ENCODE peak calls at places on chromosomes 13 and 19, in six cellular contexts. One of them, this sample, is unnamed.

GRCh38 chr19:56131651-56132050 is 9.4 kb upstream of the ZNF444 start:
- DNase-seq in T-helper 22 cell: no peak
- DNase-seq in amniotic stem cell: no peak
- DNase-seq in heart left ventricle: no peak
- DNase-seq in NCI-H1105 treated with DMSO at 0.1 percent for 48 hours: no peak
- DNase-seq in NCI-H2171: no peak
- DNase-seq in this sample: no peak

GRCh38 chr13:40398060-40398459 is 268.4 kb downstream of the FOXO1 start:
- DNase-seq in T-helper 22 cell: no peak
- DNase-seq in amniotic stem cell: no peak
- DNase-seq in heart left ventricle: no peak
- DNase-seq in NCI-H1105 treated with DMSO at 0.1 percent for 48 hours: no peak
- DNase-seq in NCI-H2171: no peak
- DNase-seq in this sample: no peak

GRCh38 chr19:50449236-50449899 is 16.7 kb downstream of the MYBPC2 start:
- DNase-seq in T-helper 22 cell: no peak
- DNase-seq in amniotic stem cell: no peak
- DNase-seq in heart left ventricle: no peak
- DNase-seq in NCI-H1105 treated with DMSO at 0.1 percent for 48 hours: no peak
- DNase-seq in NCI-H2171: no peak
- DNase-seq in this sample: no peak

GRCh38 chr13:50386527-50387123 is 371.4 kb downstream of the KCNRG start:
- DNase-seq in T-helper 22 cell: no peak
- DNase-seq in amniotic stem cell: no peak
- DNase-seq in heart left ventricle: no peak
- DNase-seq in NCI-H1105 treated with DMSO at 0.1 percent for 48 hours: no peak
- DNase-seq in NCI-H2171: peak
- DNase-seq in this sample: no peak

GRCh38 chr13:28056970-28057712 is 43.2 kb downstream of the FLT3 start:
- DNase-seq in T-helper 22 cell: no peak
- DNase-seq in amniotic stem cell: no peak
- DNase-seq in heart left ventricle: no peak
- DNase-seq in NCI-H1105 treated with DMSO at 0.1 percent for 48 hours: no peak
- DNase-seq in NCI-H2171: no peak
- DNase-seq in this sample: no peak

GRCh38 chr19:52138614-52139290 is 986 bp downstream of the ZNF616 start:
- DNase-seq in T-helper 22 cell: no peak
- DNase-seq in amniotic stem cell: no peak
- DNase-seq in heart left ventricle: peak
- DNase-seq in NCI-H1105 treated with DMSO at 0.1 percent for 48 hours: peak
- DNase-seq in NCI-H2171: peak
- DNase-seq in this sample: no peak

GRCh38 chr13:49272296-49272695 is 24.6 kb downstream of the CDADC1 start:
- DNase-seq in T-helper 22 cell: no peak
- DNase-seq in amniotic stem cell: no peak
- DNase-seq in heart left ventricle: no peak
- DNase-seq in NCI-H1105 treated with DMSO at 0.1 percent for 48 hours: no peak
- DNase-seq in NCI-H2171: no peak
- DNase-seq in this sample: no peak

GRCh38 chr13:67048793-67049150 is 181.4 kb downstream of the PCDH9 start:
- DNase-seq in T-helper 22 cell: no peak
- DNase-seq in amniotic stem cell: peak
- DNase-seq in heart left ventricle: no peak
- DNase-seq in NCI-H1105 treated with DMSO at 0.1 percent for 48 hours: no peak
- DNase-seq in NCI-H2171: no peak
- DNase-seq in this sample: peak

GRCh38 chr19:40366697-40367561 is 18.4 kb downstream of the PLD3 start:
- DNase-seq in T-helper 22 cell: no peak
- DNase-seq in amniotic stem cell: no peak
- DNase-seq in heart left ventricle: no peak
- DNase-seq in NCI-H1105 treated with DMSO at 0.1 percent for 48 hours: no peak
- DNase-seq in NCI-H2171: no peak
- DNase-seq in this sample: no peak

GRCh38 chr13:33260168-33261098 is 25.1 kb downstream of the STARD13 start:
- DNase-seq in T-helper 22 cell: no peak
- DNase-seq in amniotic stem cell: no peak
- DNase-seq in heart left ventricle: peak
- DNase-seq in NCI-H1105 treated with DMSO at 0.1 percent for 48 hours: peak
- DNase-seq in NCI-H2171: no peak
- DNase-seq in this sample: no peak

GRCh38 chr13:23570099-23570926 is at the start of gene TNFRSF19:
- DNase-seq in T-helper 22 cell: no peak
- DNase-seq in amniotic stem cell: peak
- DNase-seq in heart left ventricle: peak
- DNase-seq in NCI-H1105 treated with DMSO at 0.1 percent for 48 hours: peak
- DNase-seq in NCI-H2171: no peak
- DNase-seq in this sample: peak

GRCh38 chr19:38698225-38699026 is 45.8 kb downstream of the CAPN12 start:
- DNase-seq in T-helper 22 cell: no peak
- DNase-seq in amniotic stem cell: no peak
- DNase-seq in heart left ventricle: no peak
- DNase-seq in NCI-H1105 treated with DMSO at 0.1 percent for 48 hours: no peak
- DNase-seq in NCI-H2171: no peak
- DNase-seq in this sample: no peak